ENCODE peak calls at places on chromosomes 12 and 14, in nine cellular contexts. H is GM03348, M is tibial nerve, N is HT1080, G is HuH-7, U is right lobe of liver, X is CMK, C is islet precursor cell, S is GM23248. F is an unnamed sample.

GRCh38 chr12:14514154-14514842 is 53.4 kb downstream of the PLBD1 start:
- DNase-seq in H (peak; percentile 13), M (no peak), N (peak; percentile 19), G (no peak), U (no peak), X (no peak), C (peak; percentile 70), S (peak; percentile 2), F (no peak)

GRCh38 chr12:95741635-95742034 is 48.9 kb downstream of the NTN4 start:
- DNase-seq in H (no peak), M (no peak), N (no peak), G (no peak), U (no peak), X (no peak), C (no peak), S (no peak), F (no peak)

GRCh38 chr14:51828017-51828797 is 32.2 kb upstream of the GNG2 start:
- DNase-seq in H (peak; percentile 56), M (no peak), N (peak; percentile 95), G (no peak), U (no peak), X (no peak), C (peak; percentile 91), S (peak; percentile 89), F (no peak)

GRCh38 chr14:22769369-22769768 is 2.9 kb downstream of the OXA1L start:
- DNase-seq in H (no peak), M (no peak), N (no peak), G (no peak), U (no peak), X (no peak), C (no peak), S (no peak), F (no peak)

GRCh38 chr14:104596927-104597351 is 7.6 kb downstream of the TMEM179 start:
- DNase-seq in H (no peak), M (no peak), N (no peak), G (no peak), U (no peak), X (no peak), C (no peak), S (no peak), F (no peak)

GRCh38 chr12:96585977-96586376 is 96.6 kb downstream of the CFAP54 start:
- DNase-seq in H (no peak), M (no peak), N (no peak), G (no peak), U (no peak), X (no peak), C (no peak), S (peak; percentile 47), F (no peak)

GRCh38 chr12:93025145-93026103 is 96.3 kb upstream of the EEA1 start:
- DNase-seq in H (peak; percentile 69), M (peak; percentile 37), N (peak; percentile 50), G (no peak), U (no peak), X (peak; percentile 2), C (peak; percentile 19), S (peak; percentile 73), F (peak; percentile 8)

GRCh38 chr12:104643921-104644669 is 187.3 kb downstream of the CHST11 start:
- DNase-seq in H (no peak), M (no peak), N (no peak), G (no peak), U (no peak), X (no peak), C (no peak), S (no peak), F (no peak)

GRCh38 chr14:85580536-85581165 is 50.7 kb downstream of the FLRT2 start:
- DNase-seq in H (no peak), M (no peak), N (no peak), G (no peak), U (no peak), X (no peak), C (no peak), S (no peak), F (no peak)

GRCh38 chr14:71365305-71365865 is 458.1 kb downstream of the PCNX1 start:
- DNase-seq in H (no peak), M (no peak), N (no peak), G (no peak), U (no peak), X (no peak), C (no peak), S (no peak), F (no peak)

GRCh38 chr14:95196826-95197497 is 39.6 kb upstream of the DICER1 start:
- DNase-seq in H (no peak), M (no peak), N (no peak), G (no peak), U (no peak), X (no peak), C (peak; percentile 12), S (no peak), F (no peak)

GRCh38 chr12:27511031-27511722 is 12.8 kb upstream of the PPFIBP1 start:
- DNase-seq in H (peak; percentile 18), M (no peak), N (no peak), G (no peak), U (no peak), X (no peak), C (no peak), S (peak; percentile 56), F (no peak)

GRCh38 chr12:69254046-69254445 is 14.7 kb downstream of the CPSF6 start:
- DNase-seq in H (peak; percentile 25), M (no peak), N (peak; percentile 74), G (peak; percentile 19), U (no peak), X (no peak), C (no peak), S (peak; percentile 70), F (no peak)

GRCh38 chr12:26891704-26892103 is 46.1 kb downstream of the INTS13 start:
- DNase-seq in H (no peak), M (no peak), N (no peak), G (no peak), U (no peak), X (no peak), C (no peak), S (no peak), F (no peak)

GRCh38 chr12:42481368-42481767 is 108.2 kb downstream of the PRICKLE1 start:
- DNase-seq in H (no peak), M (no peak), N (no peak), G (no peak), U (no peak), X (no peak), C (no peak), S (no peak), F (no peak)

GRCh38 chr14:70919774-70920173 is 12.5 kb downstream of the PCNX1 start:
- DNase-seq in H (no peak), M (no peak), N (peak; percentile 83), G (no peak), U (no peak), X (no peak), C (no peak), S (peak; percentile 55), F (no peak)

GRCh38 chr12:11584213-11584855 is 65.1 kb upstream of the ETV6 start:
- DNase-seq in H (peak; percentile 32), M (no peak), N (no peak), G (no peak), U (peak; percentile 72), X (no peak), C (no peak), S (peak; percentile 39), F (no peak)

GRCh38 chr14:73785336-73785833 is 66.2 kb upstream of the PTGR2 start:
- DNase-seq in H (peak; percentile 59), M (no peak), N (peak; percentile 69), G (no peak), U (no peak), X (no peak), C (peak; percentile 87), S (peak; percentile 88), F (no peak)